ENCODE peak calls at places on chromosomes 7 and 10, in five cellular contexts. I is endodermal cell; J is GM23248; G is ovary; Q is CD8-positive, alpha-beta T cell. C is an unnamed sample. For H3K9me3, the result is how much of the 10 kb centered on the place peaks cover.

GRCh38 chr10:36703179-36703578 is 422.2 kb upstream of the ANKRD30A start:
- DNase-seq in I (no peak), G (no peak), Q (no peak), J (no peak), C (no peak)

GRCh38 chr10:113953505-113954272 is 90.0 kb upstream of the ADRB1 start:
- DNase-seq in J (no peak), I (no peak), G (no peak), Q (no peak), C (no peak)

GRCh38 chr7:47622946-47623640 is 41.2 kb upstream of the TNS3 start:
- DNase-seq in J (peak), Q (no peak), G (peak), I (no peak), C (no peak)

GRCh38 chr10:72186213-72186612 is 29.6 kb upstream of the ANAPC16 start:
- DNase-seq in G (no peak), J (peak), Q (no peak), I (no peak), C (no peak)

GRCh38 chr10:87656431-87657072 is 3.1 kb upstream of the PAPSS2 start:
- DNase-seq in Q (no peak), J (peak), G (no peak), I (peak), C (no peak)

GRCh38 chr7:26429168-26429567 is 137.5 kb downstream of the SNX10 start:
- DNase-seq in I (no peak), J (peak), G (no peak), Q (no peak), C (no peak)

GRCh38 chr10:43137701-43137970 is 609 bp upstream of the CSGALNACT2 start:
- DNase-seq in G (peak), Q (peak), I (peak), J (peak), C (no peak)

GRCh38 chr10:131788386-131788785 is 112.4 kb upstream of the PPP2R2D start:
- DNase-seq in G (no peak), I (peak), Q (no peak), J (no peak), C (no peak)

GRCh38 chr7:34385385-34385784 is 272.6 kb upstream of the NPSR1 start:
- DNase-seq in J (no peak), I (no peak), Q (no peak), G (no peak), C (no peak)

GRCh38 chr10:5975641-5976473 is 1.5 kb downstream of the IL15RA start:
- DNase-seq in G (no peak), Q (no peak), I (no peak), J (peak), C (peak)

GRCh38 chr7:121714559-121715303 is 158.2 kb upstream of the PTPRZ1 start:
- DNase-seq in J (no peak), G (no peak), I (no peak), Q (no peak), C (no peak)

GRCh38 chr10:27701971-27702537 is 43.6 kb downstream of the MKX start:
- DNase-seq in J (no peak), G (peak), I (peak), Q (no peak), C (no peak)

GRCh38 chr10:21456160-21456559 is 69.3 kb downstream of the SKIDA1 start:
- DNase-seq in J (no peak), Q (no peak), G (no peak), I (no peak), C (no peak)

GRCh38 chr10:79383974-79384606 is 36.8 kb downstream of the PPIF start:
- DNase-seq in G (no peak), J (no peak), Q (no peak), I (peak), C (peak)
- H3K4me3 ChIP-seq in G (no peak), J (no peak), Q (no peak), I (no peak), C (no peak)

GRCh38 chr7:55624813-55625212 is 52.5 kb upstream of the VOPP1 start:
- DNase-seq in J (no peak), Q (no peak), G (no peak), I (no peak), C (no peak)
- H3K9me3 ChIP-seq in J (under half), Q (under half), G (under half), I (under half), C (under half)

GRCh38 chr7:22723642-22724041 is 3.4 kb upstream of the IL6 start:
- DNase-seq in Q (no peak), G (no peak), J (peak), I (no peak), C (no peak)
- H3K4me3 ChIP-seq in Q (no peak), G (no peak), J (peak), I (no peak), C (no peak)

GRCh38 chr7:139846297-139846696 is 17.2 kb downstream of the TBXAS1 start:
- DNase-seq in I (no peak), Q (no peak), G (no peak), J (no peak), C (no peak)
- H3K9me3 ChIP-seq in I (under half), Q (under half), G (under half), J (under half), C (under half)